ENCODE peak calls at places on chromosomes 3 and 15, in six cellular contexts. H, D, U, J, B and T are unnamed samples. For H3K36me3, the result is how much of the 10 kb centered on the place peaks cover.

GRCh38 chr3:124938896-124939295 is 4.3 kb upstream of the MUC13 start:
- DNase-seq in H (no peak), B (no peak), D (no peak), J (no peak), U (no peak), T (no peak)

GRCh38 chr3:32522682-32523081 is 20.0 kb upstream of the CMTM6 start:
- DNase-seq in H (no peak), D (no peak), J (no peak), B (no peak), U (no peak), T (no peak)

GRCh38 chr3:49199244-49199899 is 28.0 kb downstream of the KLHDC8B start:
- DNase-seq in D (peak), J (peak), H (peak), U (peak), B (peak), T (no peak)

GRCh38 chr3:98839846-98840245 is 61.6 kb downstream of the DCBLD2 start:
- DNase-seq in D (no peak), B (peak), J (no peak), H (peak), U (no peak), T (no peak)

GRCh38 chr15:50247819-50248650 is 17.5 kb downstream of the HDC start:
- DNase-seq in D (no peak), U (peak), B (no peak), H (no peak), J (no peak), T (no peak)

GRCh38 chr3:100556656-100557310 is 52.6 kb upstream of the ADGRG7 start:
- DNase-seq in H (peak), U (no peak), B (peak), D (peak), J (no peak), T (no peak)

GRCh38 chr3:119558528-119559339 is 680 bp downstream of the CD80 start:
- DNase-seq in U (no peak), J (no peak), D (no peak), B (no peak), H (no peak), T (no peak)

GRCh38 chr15:69996842-69997478 is 100.8 kb downstream of the TLE3 start:
- DNase-seq in H (no peak), D (no peak), U (no peak), J (no peak), B (no peak), T (no peak)

GRCh38 chr3:2765002-2765579 is 345.1 kb downstream of the IL5RA start:
- DNase-seq in H (no peak), B (no peak), D (no peak), U (no peak), J (peak), T (no peak)

GRCh38 chr3:133627789-133628188 is 34.0 kb downstream of the TOPBP1 start:
- DNase-seq in B (no peak), J (no peak), D (no peak), H (no peak), U (no peak), T (no peak)

GRCh38 chr15:77144492-77145070 is 73.7 kb upstream of the TSPAN3 start:
- DNase-seq in D (no peak), H (peak), B (peak), U (no peak), J (peak), T (no peak)

GRCh38 chr15:33326908-33327307 is 16.1 kb downstream of the RYR3 start:
- DNase-seq in J (no peak), H (no peak), U (no peak), B (no peak), D (no peak), T (no peak)

GRCh38 chr3:141707741-141708203 is 30.3 kb upstream of the RNF7 start:
- DNase-seq in D (no peak), B (peak), J (no peak), U (no peak), H (peak), T (no peak)

GRCh38 chr3:29440321-29441019 is 159.6 kb downstream of the RBMS3 start:
- DNase-seq in D (no peak), U (peak), J (peak), H (no peak), B (no peak), T (no peak)

GRCh38 chr3:141530133-141530768 is 43.4 kb downstream of the RASA2 start:
- DNase-seq in J (no peak), U (no peak), H (peak), B (peak), D (no peak), T (no peak)

GRCh38 chr3:32593903-32594525 is 23.4 kb upstream of the DYNC1LI1 start:
- DNase-seq in D (no peak), B (peak), U (peak), H (peak), J (no peak), T (no peak)

GRCh38 chr15:24766511-24767133 is 91.0 kb downstream of the NPAP1 start:
- DNase-seq in J (no peak), U (no peak), D (no peak), H (no peak), B (no peak), T (no peak)

GRCh38 chr15:65355173-65355982 is 22.4 kb downstream of the IGDCC3 start:
- DNase-seq in H (no peak), D (no peak), J (peak), B (no peak), U (peak), T (no peak)

GRCh38 chr3:945738-946137 is 147.1 kb upstream of the CNTN6 start:
- DNase-seq in D (no peak), H (no peak), B (no peak), U (no peak), J (no peak), T (no peak)

GRCh38 chr3:42032693-42033349 is 58.3 kb upstream of the TRAK1 start:
- DNase-seq in H (peak), B (peak), J (no peak), D (peak), U (peak), T (no peak)

GRCh38 chr15:50320504-50320903 is 34.5 kb downstream of the GABPB1 start:
- DNase-seq in U (no peak), D (no peak), B (no peak), J (no peak), H (no peak), T (no peak)

GRCh38 chr3:13167064-13167743 is 94.0 kb upstream of the IQSEC1 start:
- DNase-seq in J (no peak), H (no peak), B (no peak), U (no peak), D (no peak), T (no peak)

GRCh38 chr3:49663831-49664230 is 10.3 kb upstream of the APEH start:
- DNase-seq in J (no peak), H (no peak), B (no peak), U (no peak), D (no peak), T (no peak)

GRCh38 chr3:182325213-182325941 is 467.9 kb upstream of the ATP11B start:
- DNase-seq in H (no peak), B (no peak), D (no peak), U (no peak), J (no peak), T (no peak)

GRCh38 chr3:196648856-196649255 is 9.4 kb downstream of the NRROS start:
- DNase-seq in D (no peak), J (no peak), B (no peak), U (no peak), H (no peak), T (no peak)

GRCh38 chr3:100427694-100428093 is 26.4 kb downstream of the LNP1 start:
- DNase-seq in H (peak), J (no peak), D (no peak), U (no peak), B (peak), T (no peak)

GRCh38 chr3:120284702-120285507 is at the start of gene GPR156:
- DNase-seq in U (no peak), D (no peak), B (no peak), H (no peak), J (peak), T (no peak)

DNA sequence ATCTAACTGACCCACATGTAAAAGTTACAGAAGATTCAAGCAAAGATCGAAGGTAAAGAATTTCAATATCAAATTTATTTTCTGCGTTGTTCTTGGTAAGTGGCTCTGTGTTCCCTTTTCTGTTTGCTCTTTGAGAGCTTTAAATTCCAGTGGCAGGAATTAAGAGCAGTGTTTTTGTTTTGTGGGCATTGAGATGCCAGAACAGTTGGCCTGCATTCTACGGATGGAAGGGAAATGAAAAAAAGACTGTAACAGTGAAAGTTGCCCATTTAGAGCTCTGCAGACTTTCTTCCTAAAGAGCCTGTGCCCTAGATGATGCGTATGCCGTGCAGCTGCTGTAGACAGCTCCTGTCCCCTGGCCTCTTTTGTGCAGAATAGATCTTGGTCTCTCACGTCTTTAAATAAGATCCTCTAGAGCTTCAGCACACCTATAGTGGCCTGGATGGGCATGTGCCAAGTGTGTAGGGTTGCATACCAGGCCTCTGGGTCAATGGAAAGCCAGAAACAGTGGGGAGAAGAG is 58.8 kb downstream of the KAT2B start:
- DNase-seq in D (no peak), J (no peak), H (no peak), U (no peak), B (no peak), T (no peak)
- H3K27ac ChIP-seq in D (peak), J (no peak), H (no peak), U (peak), B (no peak), T (no peak)

DNA sequence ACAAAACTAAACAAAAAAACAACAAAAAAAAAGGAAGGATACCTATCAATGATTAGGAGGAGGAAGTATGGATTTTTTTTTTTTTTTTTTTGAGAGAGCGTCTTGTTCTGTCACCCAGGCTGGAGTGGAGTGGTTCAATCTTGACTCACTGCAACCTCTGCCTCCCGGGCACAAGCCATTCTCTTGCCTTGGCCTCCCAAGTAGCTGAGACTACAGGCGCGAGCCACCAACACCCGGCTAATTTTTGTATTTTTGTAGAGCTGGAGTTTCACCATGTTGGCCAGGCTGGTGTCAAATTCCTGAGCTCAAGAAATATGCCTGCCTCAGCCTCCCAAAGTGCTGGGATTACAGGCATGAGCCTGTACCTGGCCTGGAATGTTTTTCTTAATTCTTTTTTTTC is 195.8 kb downstream of the CBLB start:
- DNase-seq in J (no peak), B (no peak), D (no peak), U (no peak), H (no peak), T (no peak)
- H3K36me3 ChIP-seq in J (under half), B (under half), D (half or more), U (under half), H (under half), T (under half)

DNA sequence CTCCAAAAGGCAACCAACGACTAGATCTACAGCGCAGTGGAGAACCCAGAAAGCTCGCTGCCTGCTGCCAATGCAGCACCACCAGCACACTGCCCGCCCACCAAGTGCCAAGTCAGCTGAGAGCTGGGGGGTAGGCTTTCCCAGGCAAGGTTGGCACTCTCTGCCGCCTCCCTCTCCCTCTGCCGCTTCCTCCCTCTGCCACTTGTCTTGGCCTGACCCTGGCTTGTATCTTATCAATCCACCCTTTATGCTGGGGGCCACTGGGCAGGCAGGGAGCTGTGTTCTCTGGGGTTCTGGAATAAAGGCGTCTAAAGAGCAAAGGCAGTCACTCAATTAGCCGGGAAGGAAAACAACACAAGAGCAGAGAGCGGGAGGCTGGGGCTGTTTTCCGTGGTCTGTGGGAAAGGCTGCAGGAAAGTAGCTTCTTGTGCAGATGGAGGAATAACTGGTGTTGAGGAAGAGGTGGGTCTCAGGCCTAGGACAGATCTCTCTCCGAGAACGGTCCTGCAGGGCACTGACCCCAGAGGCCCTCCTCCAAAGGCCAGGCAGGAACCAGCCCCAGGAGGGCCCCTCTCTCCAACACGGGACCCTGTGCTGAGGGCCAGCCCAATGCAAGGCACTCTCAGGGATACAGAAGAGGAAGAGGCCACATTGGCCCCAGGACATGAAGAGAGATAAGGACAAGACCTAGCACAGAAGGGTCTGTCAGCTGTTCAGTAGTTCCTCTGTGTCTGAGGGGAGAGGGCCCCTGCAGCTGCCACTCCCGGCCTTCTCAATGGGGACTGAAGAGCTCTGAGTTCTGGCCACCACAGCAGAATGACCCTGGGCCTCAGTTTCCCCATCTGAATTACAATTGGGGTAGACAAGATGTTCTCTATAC is 30.8 kb downstream of the ACSBG1 start:
- DNase-seq in J (no peak), H (no peak), D (no peak), B (no peak), U (no peak), T (peak)
- H3K27ac ChIP-seq in J (no peak), H (no peak), D (peak), B (no peak), U (no peak), T (no peak)

DNA sequence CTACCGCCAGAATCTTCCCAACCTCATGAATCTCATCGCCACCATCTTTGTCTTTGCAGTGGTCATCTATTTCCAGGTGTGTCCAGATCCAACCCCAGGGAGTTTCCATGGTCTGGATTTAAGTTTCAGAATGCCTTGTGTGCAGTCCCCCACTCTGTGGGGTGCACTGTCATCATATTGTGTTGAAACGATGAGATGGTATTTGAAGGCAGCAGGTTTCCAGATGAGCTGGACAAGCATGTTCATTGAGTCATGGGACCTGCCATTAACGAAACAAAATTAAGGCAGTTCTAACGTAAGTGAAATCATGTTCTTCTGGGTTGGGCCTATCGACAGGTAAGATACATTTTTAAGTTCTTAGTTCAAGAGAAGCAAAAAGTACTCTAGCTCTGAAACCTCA is 12.7 kb downstream of the SEC61A1 start:
- DNase-seq in B (no peak), H (no peak), D (no peak), U (no peak), J (no peak), T (no peak)
- H3K36me3 ChIP-seq in B (half or more), H (under half), D (half or more), U (half or more), J (half or more), T (half or more)